ENCODE peak calls at places on chromosome 22, in nine cellular contexts. One of them, this sample, is unnamed.

GRCh38 chr22:31680764-31681624 is 19.0 kb upstream of the PISD start:
- DNase-seq in Peyer's patch: no peak
- DNase-seq in dermis blood vessel endothelial cell: peak; percentile 37
- DNase-seq in NAMALWA: no peak
- DNase-seq in activated CD4-positive, alpha-beta T cell treated with anti-CD3 and anti-CD28 coated beads, Interleukin-2, amount 10 ng/mL, durations not matched to agents 7 days and 5 days: no peak
- DNase-seq in uterus: no peak
- DNase-seq in mesothelial cell of epicardium: no peak
- DNase-seq in osteocyte: no peak
- DNase-seq in sigmoid colon: peak; percentile 55
- DNase-seq in this sample: no peak

GRCh38 chr22:38788417-38788816 is 5.5 kb downstream of the DNAL4 start:
- DNase-seq in uterus: peak; percentile 56
- DNase-seq in sigmoid colon: peak; percentile 79
- DNase-seq in mesothelial cell of epicardium: no peak
- DNase-seq in osteocyte: no peak
- DNase-seq in activated CD4-positive, alpha-beta T cell treated with anti-CD3 and anti-CD28 coated beads, Interleukin-2, amount 10 ng/mL, durations not matched to agents 7 days and 5 days: no peak
- DNase-seq in Peyer's patch: no peak
- DNase-seq in NAMALWA: no peak
- DNase-seq in dermis blood vessel endothelial cell: peak; percentile 68
- DNase-seq in this sample: no peak

GRCh38 chr22:42585096-42585495 is 29.6 kb downstream of the POLDIP3 start:
- DNase-seq in NAMALWA: no peak
- DNase-seq in Peyer's patch: no peak
- DNase-seq in mesothelial cell of epicardium: no peak
- DNase-seq in osteocyte: no peak
- DNase-seq in dermis blood vessel endothelial cell: no peak
- DNase-seq in uterus: no peak
- DNase-seq in activated CD4-positive, alpha-beta T cell treated with anti-CD3 and anti-CD28 coated beads, Interleukin-2, amount 10 ng/mL, durations not matched to agents 7 days and 5 days: no peak
- DNase-seq in sigmoid colon: no peak
- DNase-seq in this sample: no peak

GRCh38 chr22:43012390-43012789 is 2.6 kb downstream of the PACSIN2 start:
- DNase-seq in NAMALWA: no peak
- DNase-seq in osteocyte: no peak
- DNase-seq in dermis blood vessel endothelial cell: no peak
- DNase-seq in Peyer's patch: no peak
- DNase-seq in uterus: no peak
- DNase-seq in mesothelial cell of epicardium: no peak
- DNase-seq in sigmoid colon: no peak
- DNase-seq in activated CD4-positive, alpha-beta T cell treated with anti-CD3 and anti-CD28 coated beads, Interleukin-2, amount 10 ng/mL, durations not matched to agents 7 days and 5 days: no peak
- DNase-seq in this sample: no peak

GRCh38 chr22:35538801-35539321 is 1.8 kb upstream of the RASD2 start:
- DNase-seq in mesothelial cell of epicardium: no peak
- DNase-seq in NAMALWA: peak; percentile 59
- DNase-seq in Peyer's patch: no peak
- DNase-seq in activated CD4-positive, alpha-beta T cell treated with anti-CD3 and anti-CD28 coated beads, Interleukin-2, amount 10 ng/mL, durations not matched to agents 7 days and 5 days: peak; percentile 14
- DNase-seq in dermis blood vessel endothelial cell: peak; percentile 43
- DNase-seq in osteocyte: no peak
- DNase-seq in uterus: no peak
- DNase-seq in sigmoid colon: no peak
- DNase-seq in this sample: peak; percentile 62

GRCh38 chr22:48299801-48300200 is 1527.9 kb downstream of the BRD1 start:
- DNase-seq in sigmoid colon: no peak
- DNase-seq in Peyer's patch: no peak
- DNase-seq in osteocyte: peak; percentile 83
- DNase-seq in uterus: no peak
- DNase-seq in activated CD4-positive, alpha-beta T cell treated with anti-CD3 and anti-CD28 coated beads, Interleukin-2, amount 10 ng/mL, durations not matched to agents 7 days and 5 days: no peak
- DNase-seq in NAMALWA: no peak
- DNase-seq in mesothelial cell of epicardium: peak; percentile 37
- DNase-seq in dermis blood vessel endothelial cell: no peak
- DNase-seq in this sample: no peak

GRCh38 chr22:44574057-44574456 is 76.0 kb upstream of the RTL6 start:
- DNase-seq in Peyer's patch: no peak
- DNase-seq in mesothelial cell of epicardium: peak; percentile 38
- DNase-seq in osteocyte: no peak
- DNase-seq in activated CD4-positive, alpha-beta T cell treated with anti-CD3 and anti-CD28 coated beads, Interleukin-2, amount 10 ng/mL, durations not matched to agents 7 days and 5 days: no peak
- DNase-seq in uterus: peak; percentile 53
- DNase-seq in dermis blood vessel endothelial cell: peak; percentile 36
- DNase-seq in NAMALWA: no peak
- DNase-seq in sigmoid colon: peak; percentile 82
- DNase-seq in this sample: no peak

GRCh38 chr22:21865041-21865440 is 2.4 kb downstream of the MAPK1 start:
- DNase-seq in dermis blood vessel endothelial cell: peak; percentile 71
- DNase-seq in NAMALWA: no peak
- DNase-seq in Peyer's patch: no peak
- DNase-seq in mesothelial cell of epicardium: no peak
- DNase-seq in uterus: peak; percentile 49
- DNase-seq in activated CD4-positive, alpha-beta T cell treated with anti-CD3 and anti-CD28 coated beads, Interleukin-2, amount 10 ng/mL, durations not matched to agents 7 days and 5 days: no peak
- DNase-seq in osteocyte: no peak
- DNase-seq in sigmoid colon: peak; percentile 75
- DNase-seq in this sample: no peak

GRCh38 chr22:39251762-39252460 is 7.1 kb upstream of the PDGFB start:
- DNase-seq in NAMALWA: no peak
- DNase-seq in mesothelial cell of epicardium: no peak
- DNase-seq in uterus: no peak
- DNase-seq in activated CD4-positive, alpha-beta T cell treated with anti-CD3 and anti-CD28 coated beads, Interleukin-2, amount 10 ng/mL, durations not matched to agents 7 days and 5 days: no peak
- DNase-seq in dermis blood vessel endothelial cell: no peak
- DNase-seq in Peyer's patch: no peak
- DNase-seq in sigmoid colon: no peak
- DNase-seq in osteocyte: no peak
- DNase-seq in this sample: no peak

GRCh38 chr22:22047776-22048175 is 65.2 kb upstream of the TOP3B start:
- DNase-seq in mesothelial cell of epicardium: no peak
- DNase-seq in NAMALWA: peak; percentile 67
- DNase-seq in Peyer's patch: no peak
- DNase-seq in sigmoid colon: no peak
- DNase-seq in uterus: no peak
- DNase-seq in dermis blood vessel endothelial cell: no peak
- DNase-seq in activated CD4-positive, alpha-beta T cell treated with anti-CD3 and anti-CD28 coated beads, Interleukin-2, amount 10 ng/mL, durations not matched to agents 7 days and 5 days: no peak
- DNase-seq in osteocyte: no peak
- DNase-seq in this sample: no peak

GRCh38 chr22:38870791-38871359 is 1.1 kb downstream of the CBX6 start:
- DNase-seq in sigmoid colon: no peak
- DNase-seq in NAMALWA: no peak
- DNase-seq in osteocyte: no peak
- DNase-seq in Peyer's patch: no peak
- DNase-seq in uterus: no peak
- DNase-seq in activated CD4-positive, alpha-beta T cell treated with anti-CD3 and anti-CD28 coated beads, Interleukin-2, amount 10 ng/mL, durations not matched to agents 7 days and 5 days: no peak
- DNase-seq in mesothelial cell of epicardium: peak; percentile 37
- DNase-seq in dermis blood vessel endothelial cell: no peak
- DNase-seq in this sample: no peak

GRCh38 chr22:42939941-42940653 is 74.9 kb downstream of the PACSIN2 start:
- DNase-seq in NAMALWA: no peak
- DNase-seq in uterus: no peak
- DNase-seq in mesothelial cell of epicardium: no peak
- DNase-seq in osteocyte: no peak
- DNase-seq in dermis blood vessel endothelial cell: peak; percentile 94
- DNase-seq in activated CD4-positive, alpha-beta T cell treated with anti-CD3 and anti-CD28 coated beads, Interleukin-2, amount 10 ng/mL, durations not matched to agents 7 days and 5 days: no peak
- DNase-seq in Peyer's patch: no peak
- DNase-seq in sigmoid colon: no peak
- DNase-seq in this sample: no peak

GRCh38 chr22:23431337-23432072 is 148.6 kb downstream of the IGLL1 start:
- DNase-seq in uterus: no peak
- DNase-seq in sigmoid colon: no peak
- DNase-seq in Peyer's patch: no peak
- DNase-seq in dermis blood vessel endothelial cell: no peak
- DNase-seq in activated CD4-positive, alpha-beta T cell treated with anti-CD3 and anti-CD28 coated beads, Interleukin-2, amount 10 ng/mL, durations not matched to agents 7 days and 5 days: no peak
- DNase-seq in NAMALWA: no peak
- DNase-seq in osteocyte: peak; percentile 74
- DNase-seq in mesothelial cell of epicardium: no peak
- DNase-seq in this sample: no peak

GRCh38 chr22:50329236-50329635 is 2.4 kb upstream of the DENND6B start:
- DNase-seq in dermis blood vessel endothelial cell: no peak
- DNase-seq in osteocyte: no peak
- DNase-seq in Peyer's patch: no peak
- DNase-seq in activated CD4-positive, alpha-beta T cell treated with anti-CD3 and anti-CD28 coated beads, Interleukin-2, amount 10 ng/mL, durations not matched to agents 7 days and 5 days: no peak
- DNase-seq in uterus: no peak
- DNase-seq in mesothelial cell of epicardium: no peak
- DNase-seq in NAMALWA: no peak
- DNase-seq in sigmoid colon: no peak
- DNase-seq in this sample: no peak

GRCh38 chr22:40224702-40225101 is 47.0 kb downstream of the TNRC6B start:
- DNase-seq in uterus: no peak
- DNase-seq in NAMALWA: no peak
- DNase-seq in mesothelial cell of epicardium: no peak
- DNase-seq in dermis blood vessel endothelial cell: no peak
- DNase-seq in osteocyte: no peak
- DNase-seq in Peyer's patch: no peak
- DNase-seq in sigmoid colon: no peak
- DNase-seq in activated CD4-positive, alpha-beta T cell treated with anti-CD3 and anti-CD28 coated beads, Interleukin-2, amount 10 ng/mL, durations not matched to agents 7 days and 5 days: no peak
- DNase-seq in this sample: no peak

GRCh38 chr22:44026630-44027511 is 2.8 kb downstream of the PARVB start:
- DNase-seq in dermis blood vessel endothelial cell: peak; percentile 95
- DNase-seq in uterus: peak; percentile 60
- DNase-seq in mesothelial cell of epicardium: no peak
- DNase-seq in osteocyte: no peak
- DNase-seq in activated CD4-positive, alpha-beta T cell treated with anti-CD3 and anti-CD28 coated beads, Interleukin-2, amount 10 ng/mL, durations not matched to agents 7 days and 5 days: peak; percentile 67
- DNase-seq in NAMALWA: peak; percentile 81
- DNase-seq in Peyer's patch: peak; percentile 95
- DNase-seq in sigmoid colon: peak; percentile 85
- DNase-seq in this sample: peak; percentile 79

GRCh38 chr22:50622723-50623327 is 5.1 kb downstream of the ARSA start:
- DNase-seq in activated CD4-positive, alpha-beta T cell treated with anti-CD3 and anti-CD28 coated beads, Interleukin-2, amount 10 ng/mL, durations not matched to agents 7 days and 5 days: no peak
- DNase-seq in mesothelial cell of epicardium: no peak
- DNase-seq in osteocyte: no peak
- DNase-seq in NAMALWA: no peak
- DNase-seq in dermis blood vessel endothelial cell: no peak
- DNase-seq in uterus: no peak
- DNase-seq in sigmoid colon: peak; percentile 58
- DNase-seq in Peyer's patch: no peak
- DNase-seq in this sample: peak; percentile 44

GRCh38 chr22:30250039-30250565 is 3.5 kb upstream of the LIF start:
- DNase-seq in activated CD4-positive, alpha-beta T cell treated with anti-CD3 and anti-CD28 coated beads, Interleukin-2, amount 10 ng/mL, durations not matched to agents 7 days and 5 days: no peak
- DNase-seq in sigmoid colon: no peak
- DNase-seq in uterus: no peak
- DNase-seq in dermis blood vessel endothelial cell: no peak
- DNase-seq in Peyer's patch: no peak
- DNase-seq in osteocyte: no peak
- DNase-seq in mesothelial cell of epicardium: no peak
- DNase-seq in NAMALWA: no peak
- DNase-seq in this sample: no peak

GRCh38 chr22:39723899-39724351 is 153.4 kb downstream of the CACNA1I start:
- DNase-seq in osteocyte: peak; percentile 38
- DNase-seq in sigmoid colon: no peak
- DNase-seq in Peyer's patch: no peak
- DNase-seq in activated CD4-positive, alpha-beta T cell treated with anti-CD3 and anti-CD28 coated beads, Interleukin-2, amount 10 ng/mL, durations not matched to agents 7 days and 5 days: no peak
- DNase-seq in dermis blood vessel endothelial cell: no peak
- DNase-seq in uterus: no peak
- DNase-seq in mesothelial cell of epicardium: no peak
- DNase-seq in NAMALWA: no peak
- DNase-seq in this sample: no peak

GRCh38 chr22:41217553-41218157 is 12.5 kb downstream of the L3MBTL2 start:
- DNase-seq in dermis blood vessel endothelial cell: peak; percentile 80
- DNase-seq in uterus: peak; percentile 58
- DNase-seq in sigmoid colon: peak; percentile 90
- DNase-seq in osteocyte: no peak
- DNase-seq in mesothelial cell of epicardium: no peak
- DNase-seq in NAMALWA: peak; percentile 67
- DNase-seq in Peyer's patch: peak; percentile 39
- DNase-seq in activated CD4-positive, alpha-beta T cell treated with anti-CD3 and anti-CD28 coated beads, Interleukin-2, amount 10 ng/mL, durations not matched to agents 7 days and 5 days: peak; percentile 67
- DNase-seq in this sample: peak; percentile 48

GRCh38 chr22:44730490-44731356 is 21.7 kb upstream of the ARHGAP8 start:
- DNase-seq in Peyer's patch: no peak
- DNase-seq in mesothelial cell of epicardium: no peak
- DNase-seq in uterus: no peak
- DNase-seq in NAMALWA: no peak
- DNase-seq in sigmoid colon: no peak
- DNase-seq in osteocyte: no peak
- DNase-seq in dermis blood vessel endothelial cell: no peak
- DNase-seq in activated CD4-positive, alpha-beta T cell treated with anti-CD3 and anti-CD28 coated beads, Interleukin-2, amount 10 ng/mL, durations not matched to agents 7 days and 5 days: no peak
- DNase-seq in this sample: no peak

GRCh38 chr22:20159088-20159487 is 8.2 kb upstream of the CCDC188 start:
- DNase-seq in mesothelial cell of epicardium: no peak
- DNase-seq in sigmoid colon: no peak
- DNase-seq in dermis blood vessel endothelial cell: no peak
- DNase-seq in osteocyte: no peak
- DNase-seq in activated CD4-positive, alpha-beta T cell treated with anti-CD3 and anti-CD28 coated beads, Interleukin-2, amount 10 ng/mL, durations not matched to agents 7 days and 5 days: no peak
- DNase-seq in NAMALWA: no peak
- DNase-seq in Peyer's patch: no peak
- DNase-seq in uterus: no peak
- DNase-seq in this sample: no peak

GRCh38 chr22:38850399-38850798 is 6.6 kb upstream of the NPTXR start:
- DNase-seq in uterus: no peak
- DNase-seq in NAMALWA: no peak
- DNase-seq in sigmoid colon: no peak
- DNase-seq in dermis blood vessel endothelial cell: no peak
- DNase-seq in osteocyte: no peak
- DNase-seq in activated CD4-positive, alpha-beta T cell treated with anti-CD3 and anti-CD28 coated beads, Interleukin-2, amount 10 ng/mL, durations not matched to agents 7 days and 5 days: no peak
- DNase-seq in Peyer's patch: no peak
- DNase-seq in mesothelial cell of epicardium: no peak
- DNase-seq in this sample: no peak

GRCh38 chr22:40383905-40384304 is 13.5 kb downstream of the SGSM3 start:
- DNase-seq in mesothelial cell of epicardium: no peak
- DNase-seq in NAMALWA: no peak
- DNase-seq in Peyer's patch: no peak
- DNase-seq in dermis blood vessel endothelial cell: no peak
- DNase-seq in uterus: no peak
- DNase-seq in activated CD4-positive, alpha-beta T cell treated with anti-CD3 and anti-CD28 coated beads, Interleukin-2, amount 10 ng/mL, durations not matched to agents 7 days and 5 days: no peak
- DNase-seq in osteocyte: no peak
- DNase-seq in sigmoid colon: no peak
- DNase-seq in this sample: no peak

GRCh38 chr22:25119609-25120008 is 80.0 kb upstream of the CRYBB3 start:
- DNase-seq in sigmoid colon: no peak
- DNase-seq in uterus: no peak
- DNase-seq in Peyer's patch: no peak
- DNase-seq in mesothelial cell of epicardium: no peak
- DNase-seq in dermis blood vessel endothelial cell: no peak
- DNase-seq in osteocyte: no peak
- DNase-seq in activated CD4-positive, alpha-beta T cell treated with anti-CD3 and anti-CD28 coated beads, Interleukin-2, amount 10 ng/mL, durations not matched to agents 7 days and 5 days: no peak
- DNase-seq in NAMALWA: no peak
- DNase-seq in this sample: no peak

GRCh38 chr22:45055936-45056335 is 46.1 kb upstream of the PHF21B start:
- DNase-seq in Peyer's patch: no peak
- DNase-seq in mesothelial cell of epicardium: no peak
- DNase-seq in osteocyte: no peak
- DNase-seq in uterus: no peak
- DNase-seq in activated CD4-positive, alpha-beta T cell treated with anti-CD3 and anti-CD28 coated beads, Interleukin-2, amount 10 ng/mL, durations not matched to agents 7 days and 5 days: no peak
- DNase-seq in dermis blood vessel endothelial cell: no peak
- DNase-seq in NAMALWA: no peak
- DNase-seq in sigmoid colon: no peak
- DNase-seq in this sample: no peak

GRCh38 chr22:37557321-37558001 is 2.8 kb upstream of the CDC42EP1 start:
- DNase-seq in sigmoid colon: no peak
- DNase-seq in NAMALWA: no peak
- DNase-seq in activated CD4-positive, alpha-beta T cell treated with anti-CD3 and anti-CD28 coated beads, Interleukin-2, amount 10 ng/mL, durations not matched to agents 7 days and 5 days: no peak
- DNase-seq in Peyer's patch: no peak
- DNase-seq in osteocyte: no peak
- DNase-seq in dermis blood vessel endothelial cell: peak; percentile 77
- DNase-seq in mesothelial cell of epicardium: no peak
- DNase-seq in uterus: no peak
- DNase-seq in this sample: no peak

GRCh38 chr22:22038178-22038880 is 55.7 kb upstream of the TOP3B start:
- DNase-seq in mesothelial cell of epicardium: no peak
- DNase-seq in activated CD4-positive, alpha-beta T cell treated with anti-CD3 and anti-CD28 coated beads, Interleukin-2, amount 10 ng/mL, durations not matched to agents 7 days and 5 days: no peak
- DNase-seq in dermis blood vessel endothelial cell: no peak
- DNase-seq in NAMALWA: no peak
- DNase-seq in uterus: no peak
- DNase-seq in sigmoid colon: no peak
- DNase-seq in osteocyte: no peak
- DNase-seq in Peyer's patch: no peak
- DNase-seq in this sample: peak; percentile 41

GRCh38 chr22:30833328-30833727 is 135.2 kb downstream of the MORC2 start:
- DNase-seq in mesothelial cell of epicardium: no peak
- DNase-seq in NAMALWA: no peak
- DNase-seq in dermis blood vessel endothelial cell: no peak
- DNase-seq in Peyer's patch: no peak
- DNase-seq in activated CD4-positive, alpha-beta T cell treated with anti-CD3 and anti-CD28 coated beads, Interleukin-2, amount 10 ng/mL, durations not matched to agents 7 days and 5 days: no peak
- DNase-seq in osteocyte: no peak
- DNase-seq in sigmoid colon: no peak
- DNase-seq in uterus: no peak
- DNase-seq in this sample: no peak

GRCh38 chr22:20013382-20013871 is 3.2 kb downstream of the ARVCF start:
- DNase-seq in activated CD4-positive, alpha-beta T cell treated with anti-CD3 and anti-CD28 coated beads, Interleukin-2, amount 10 ng/mL, durations not matched to agents 7 days and 5 days: no peak
- DNase-seq in mesothelial cell of epicardium: peak; percentile 81
- DNase-seq in dermis blood vessel endothelial cell: peak; percentile 86
- DNase-seq in Peyer's patch: peak; percentile 39
- DNase-seq in sigmoid colon: peak; percentile 85
- DNase-seq in uterus: peak; percentile 48
- DNase-seq in NAMALWA: peak; percentile 51
- DNase-seq in osteocyte: no peak
- DNase-seq in this sample: peak; percentile 36